ENCODE peak calls at places on chromosomes 16 and 17, in five cellular contexts. E is upper lobe of right lung, Y is tibial artery, C is heart left ventricle, L is A673. S is an unnamed sample.

GRCh38 chr17:74840989-74841666 is 18.6 kb downstream of the GRIN2C start:
- DNase-seq in E (no peak), Y (peak), C (no peak), L (no peak), S (peak)

GRCh38 chr17:13765701-13766100 is 164.0 kb upstream of the HS3ST3A1 start:
- DNase-seq in E (no peak), Y (no peak), C (no peak), L (no peak), S (no peak)

GRCh38 chr16:4097826-4098240 is 18.4 kb downstream of the ADCY9 start:
- DNase-seq in E (no peak), Y (peak), C (no peak), L (no peak), S (no peak)

GRCh38 chr17:45579529-45580495 is 89.3 kb upstream of the PLEKHM1 start:
- DNase-seq in E (no peak), Y (no peak), C (no peak), L (no peak), S (no peak)

GRCh38 chr17:5049314-5049819 is 14.1 kb upstream of the SLC52A1 start:
- DNase-seq in E (no peak), Y (no peak), C (no peak), L (no peak), S (no peak)

GRCh38 chr17:49766918-49767530 is 3.1 kb upstream of the FAM117A start:
- DNase-seq in E (no peak), Y (no peak), C (no peak), L (no peak), S (no peak)

GRCh38 chr16:56777533-56777932 is 47.6 kb downstream of the NUP93 start:
- DNase-seq in E (no peak), Y (no peak), C (no peak), L (no peak), S (no peak)

GRCh38 chr16:27515874-27516353 is 33.8 kb downstream of the GTF3C1 start:
- DNase-seq in E (no peak), Y (no peak), C (no peak), L (peak), S (no peak)

GRCh38 chr17:45018514-45019176 is 32.8 kb downstream of the DCAKD start:
- DNase-seq in E (no peak), Y (no peak), C (no peak), L (no peak), S (no peak)

GRCh38 chr16:69326172-69326873 is 4.1 kb downstream of the PDF start:
- DNase-seq in E (no peak), Y (no peak), C (no peak), L (no peak), S (no peak)

GRCh38 chr17:80774643-80775281 is 216.9 kb upstream of the CHMP6 start:
- DNase-seq in E (no peak), Y (no peak), C (no peak), L (no peak), S (no peak)

GRCh38 chr17:27445971-27446370 is 10.3 kb upstream of the KSR1 start:
- DNase-seq in E (no peak), Y (no peak), C (no peak), L (no peak), S (no peak)

GRCh38 chr16:80114699-80115098 is 426.1 kb upstream of the DYNLRB2 start:
- DNase-seq in E (no peak), Y (no peak), C (no peak), L (no peak), S (no peak)

GRCh38 chr17:21573961-21574610 is 118.2 kb upstream of the KCNJ18 start:
- DNase-seq in E (no peak), Y (peak), C (peak), L (peak), S (peak)

GRCh38 chr16:29678691-29679267 is at the start of gene QPRT:
- DNase-seq in E (peak), Y (no peak), C (peak), L (peak), S (peak)

GRCh38 chr17:33647976-33648375 is 354.9 kb upstream of the ASIC2 start:
- DNase-seq in E (no peak), Y (no peak), C (no peak), L (peak), S (peak)

GRCh38 chr17:46008591-46008990 is 9.5 kb downstream of the STH start:
- DNase-seq in E (no peak), Y (no peak), C (no peak), L (no peak), S (no peak)

GRCh38 chr16:70647461-70648359 is 1.4 kb downstream of the IL34 start:
- DNase-seq in E (no peak), Y (no peak), C (no peak), L (no peak), S (peak)

GRCh38 chr17:79897243-79898063 is 58.2 kb upstream of the CBX4 start:
- DNase-seq in E (no peak), Y (no peak), C (no peak), L (no peak), S (no peak)

GRCh38 chr16:24539850-24540484 is 601 bp downstream of the RBBP6 start:
- DNase-seq in E (peak), Y (peak), C (peak), L (peak), S (no peak)

GRCh38 chr17:61967729-61968128 is 39.9 kb upstream of the INTS2 start:
- DNase-seq in E (no peak), Y (no peak), C (no peak), L (no peak), S (no peak)

GRCh38 chr16:82668094-82668493 is 41.3 kb downstream of the CDH13 start:
- DNase-seq in E (no peak), Y (no peak), C (no peak), L (no peak), S (no peak)

GRCh38 chr17:70195091-70195490 is 25.8 kb downstream of the KCNJ2 start:
- DNase-seq in E (no peak), Y (no peak), C (no peak), L (no peak), S (no peak)

GRCh38 chr16:22299036-22299435 is 1.8 kb downstream of the POLR3E start:
- DNase-seq in E (no peak), Y (no peak), C (no peak), L (no peak), S (no peak)
- H3K4me3 ChIP-seq in E (peak), Y (no peak), C (no peak), L (no peak), S (peak)

GRCh38 chr16:1981398-1981836 is at the start of gene NOXO1:
- DNase-seq in E (no peak), Y (no peak), C (no peak), L (peak), S (no peak)

GRCh38 chr16:1978476-1979120 is 2.7 kb downstream of the NOXO1 start:
- DNase-seq in E (no peak), Y (no peak), C (no peak), L (no peak), S (no peak)

GRCh38 chr16:1979271-1980025 is 1.8 kb downstream of the NOXO1 start:
- DNase-seq in E (peak), Y (no peak), C (no peak), L (no peak), S (no peak)

GRCh38 chr16:1980770-1981087 is 540 bp downstream of the NOXO1 start:
- DNase-seq in E (no peak), Y (no peak), C (no peak), L (no peak), S (no peak)

DNA sequence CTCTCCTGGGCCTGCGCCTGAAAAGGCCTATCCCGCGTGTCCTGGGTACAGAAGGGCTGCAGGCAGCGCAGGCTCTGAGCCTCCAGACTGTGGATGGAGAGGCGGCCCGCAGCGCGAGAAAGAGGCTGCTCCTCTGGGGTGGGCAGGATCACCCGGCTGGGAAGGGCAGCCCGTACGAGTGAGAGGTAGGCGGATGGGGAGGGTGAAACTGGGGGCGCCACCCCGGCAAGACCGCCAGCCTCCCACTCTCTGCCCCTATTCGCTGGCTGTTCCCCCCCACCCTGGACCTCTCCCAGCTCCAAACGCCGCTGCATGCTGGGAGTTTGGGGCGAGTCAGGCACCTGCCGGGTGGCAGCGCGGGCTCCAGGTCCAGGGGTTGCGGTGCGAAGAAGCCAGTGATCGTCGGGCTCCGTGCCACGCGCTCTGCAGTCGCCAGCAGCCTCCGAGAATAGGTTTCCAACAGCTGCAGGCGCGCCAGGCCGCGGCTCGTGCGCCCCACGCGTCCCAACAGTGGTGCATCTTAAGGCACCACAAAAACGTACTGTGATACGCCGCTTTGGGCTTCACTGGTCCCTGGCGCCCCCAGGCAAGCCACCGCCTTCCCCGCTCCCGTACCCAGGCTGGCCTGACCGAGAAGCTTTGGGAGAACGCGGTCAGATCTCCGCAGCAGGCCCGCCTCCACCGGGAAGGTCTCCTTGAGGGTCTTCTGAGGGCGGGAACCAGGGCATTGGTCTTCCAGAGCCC is 1.1 kb downstream of the NOXO1 start:
- DNase-seq in E (no peak), Y (no peak), C (peak), L (no peak), S (no peak)
- H3K27ac ChIP-seq in E (peak), Y (no peak), C (no peak), L (no peak), S (no peak)

GRCh38 chr17:40121191-40121885 is 433 bp upstream of the MSL1 start:
- DNase-seq in E (peak), Y (no peak), C (peak), L (peak), S (peak)

GRCh38 chr17:40123811-40124114 is 2.0 kb downstream of the MSL1 start:
- DNase-seq in E (no peak), Y (no peak), C (no peak), L (no peak), S (no peak)

GRCh38 chr17:40122944-40123810 is 1.4 kb downstream of the MSL1 start:
- DNase-seq in E (peak), Y (no peak), C (peak), L (peak), S (peak)

GRCh38 chr17:40121886-40122465 is at the start of gene MSL1:
- DNase-seq in E (peak), Y (peak), C (peak), L (peak), S (peak)

DNA sequence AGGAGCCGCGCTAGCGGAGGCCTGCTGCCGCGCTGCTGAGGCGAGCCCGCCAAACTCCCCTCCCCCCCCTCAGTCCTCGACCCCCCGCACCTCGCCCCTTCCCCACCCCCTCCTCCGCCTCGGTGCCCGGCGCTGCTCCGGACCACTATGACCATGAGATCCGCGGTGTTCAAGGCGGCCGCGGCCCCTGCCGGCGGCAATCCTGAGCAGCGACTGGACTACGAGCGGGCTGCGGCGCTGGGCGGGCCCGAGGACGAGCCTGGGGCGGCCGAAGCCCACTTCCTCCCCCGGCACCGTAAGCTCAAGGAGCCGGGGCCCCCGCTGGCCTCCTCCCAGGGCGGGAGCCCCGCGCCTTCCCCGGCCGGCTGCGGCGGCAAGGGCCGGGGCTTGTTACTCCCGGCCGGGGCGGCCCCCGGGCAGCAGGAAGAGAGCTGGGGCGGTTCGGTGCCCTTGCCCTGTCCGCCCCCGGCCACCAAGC is 734 bp downstream of the MSL1 start:
- DNase-seq in E (peak), Y (peak), C (peak), L (no peak), S (no peak)
- TF ChIP-seq CTCF in E (peak), Y (no peak), C (no peak), L (no peak), S (no peak)

DNA sequence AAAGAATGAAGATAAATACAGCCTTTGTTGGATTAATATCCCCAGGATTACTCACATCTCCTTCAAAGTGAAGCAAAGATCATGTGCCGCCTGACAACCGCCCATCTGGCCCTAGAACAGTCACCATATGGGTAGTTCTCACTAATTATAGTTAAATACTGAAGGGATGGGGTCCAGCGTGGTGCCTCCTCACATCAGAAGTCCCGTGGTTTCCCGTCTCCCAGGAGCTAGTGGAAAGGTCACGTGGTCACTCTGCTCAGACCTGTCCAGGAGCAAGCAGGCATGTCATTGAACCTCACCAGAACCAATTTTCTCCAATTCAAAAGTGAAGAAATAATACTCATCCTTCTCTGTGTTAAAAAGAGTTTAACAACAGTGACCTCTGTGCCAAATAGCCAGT is 434.5 kb downstream of the SHISA9 start:
- DNase-seq in E (no peak), Y (no peak), C (no peak), L (no peak), S (no peak)
- H3K4me3 ChIP-seq in E (no peak), Y (no peak), C (no peak), L (no peak), S (no peak)

DNA sequence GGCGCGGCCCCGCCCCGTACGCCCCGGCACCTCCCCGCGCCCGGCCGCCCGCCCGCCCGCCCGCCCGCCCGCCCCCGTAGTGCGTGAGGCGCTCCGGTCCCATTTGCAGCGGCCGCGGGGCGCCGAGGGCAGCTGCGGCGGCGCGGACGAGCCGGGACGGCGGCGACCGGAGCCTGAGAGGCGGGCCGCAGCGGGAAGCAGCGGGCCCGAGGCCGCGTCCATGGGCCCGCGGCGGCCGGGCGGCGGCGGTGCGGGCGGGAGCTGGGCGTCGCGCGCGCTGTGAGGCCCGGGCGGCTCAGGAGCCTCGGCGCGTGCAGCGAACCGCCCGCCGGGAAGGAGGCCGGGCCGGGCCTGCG is at the start of gene MPRIP:
- DNase-seq in E (no peak), Y (no peak), C (no peak), L (no peak), S (no peak)
- H3K27ac ChIP-seq in E (peak), Y (peak), C (peak), L (peak), S (peak)

S was measured in dorsolateral prefrontal cortex.